ENCODE peak calls at places on chromosomes 5 and 9, in six cellular contexts. One of them, this sample, is unnamed. For H3K4me1, the result is how much of the 10 kb centered on the place peaks cover.

GRCh38 chr9:107750741-107751521 is 261.4 kb upstream of the KLF4 start:
- DNase-seq in right atrium auricular region: peak
- DNase-seq in aorta: peak
- DNase-seq in mammary epithelial cell: peak
- DNase-seq in uterus: peak
- DNase-seq in CD8-positive, alpha-beta memory T cell: no peak
- DNase-seq in this sample: peak

GRCh38 chr5:107425541-107426031 is 245.2 kb downstream of the EFNA5 start:
- DNase-seq in mammary epithelial cell: peak
- DNase-seq in uterus: no peak
- DNase-seq in right atrium auricular region: no peak
- DNase-seq in aorta: no peak
- DNase-seq in CD8-positive, alpha-beta memory T cell: no peak
- DNase-seq in this sample: peak

GRCh38 chr9:79621916-79622575 is 50.3 kb downstream of the TLE4 start:
- DNase-seq in mammary epithelial cell: no peak
- DNase-seq in right atrium auricular region: no peak
- DNase-seq in CD8-positive, alpha-beta memory T cell: no peak
- DNase-seq in uterus: no peak
- DNase-seq in aorta: no peak
- DNase-seq in this sample: no peak

GRCh38 chr9:123418052-123418430 is 62.0 kb downstream of the CRB2 start:
- DNase-seq in aorta: peak
- DNase-seq in right atrium auricular region: no peak
- DNase-seq in mammary epithelial cell: no peak
- DNase-seq in uterus: no peak
- DNase-seq in CD8-positive, alpha-beta memory T cell: no peak
- DNase-seq in this sample: no peak

GRCh38 chr5:136033848-136034247 is 5.1 kb downstream of the TGFBI start:
- DNase-seq in mammary epithelial cell: peak
- DNase-seq in aorta: no peak
- DNase-seq in uterus: no peak
- DNase-seq in right atrium auricular region: no peak
- DNase-seq in CD8-positive, alpha-beta memory T cell: no peak
- DNase-seq in this sample: peak

GRCh38 chr9:89425024-89425805 is 72.7 kb downstream of the SEMA4D start:
- DNase-seq in right atrium auricular region: no peak
- DNase-seq in uterus: no peak
- DNase-seq in mammary epithelial cell: no peak
- DNase-seq in CD8-positive, alpha-beta memory T cell: no peak
- DNase-seq in aorta: no peak
- DNase-seq in this sample: no peak

GRCh38 chr9:89455356-89455824 is 42.5 kb downstream of the SEMA4D start:
- DNase-seq in right atrium auricular region: no peak
- DNase-seq in uterus: no peak
- DNase-seq in CD8-positive, alpha-beta memory T cell: peak
- DNase-seq in aorta: peak
- DNase-seq in mammary epithelial cell: no peak
- DNase-seq in this sample: no peak

GRCh38 chr5:149337746-149338145 is 7.6 kb upstream of the GRPEL2 start:
- DNase-seq in right atrium auricular region: no peak
- DNase-seq in mammary epithelial cell: no peak
- DNase-seq in uterus: no peak
- DNase-seq in aorta: no peak
- DNase-seq in CD8-positive, alpha-beta memory T cell: no peak
- DNase-seq in this sample: no peak

GRCh38 chr5:74765201-74765600 is 1.7 kb downstream of the GFM2 start:
- DNase-seq in right atrium auricular region: no peak
- DNase-seq in uterus: no peak
- DNase-seq in CD8-positive, alpha-beta memory T cell: no peak
- DNase-seq in mammary epithelial cell: peak
- DNase-seq in aorta: no peak
- DNase-seq in this sample: no peak

GRCh38 chr5:159310492-159310891 is 19.8 kb downstream of the IL12B start:
- DNase-seq in mammary epithelial cell: peak
- DNase-seq in CD8-positive, alpha-beta memory T cell: no peak
- DNase-seq in uterus: no peak
- DNase-seq in right atrium auricular region: no peak
- DNase-seq in aorta: no peak
- DNase-seq in this sample: no peak

GRCh38 chr9:4117835-4118610 is 181.8 kb downstream of the GLIS3 start:
- DNase-seq in mammary epithelial cell: no peak
- DNase-seq in aorta: peak
- DNase-seq in CD8-positive, alpha-beta memory T cell: peak
- DNase-seq in right atrium auricular region: no peak
- DNase-seq in uterus: no peak
- DNase-seq in this sample: no peak

GRCh38 chr5:147051193-147051592 is 172.6 kb upstream of the PPP2R2B start:
- DNase-seq in CD8-positive, alpha-beta memory T cell: no peak
- DNase-seq in uterus: no peak
- DNase-seq in aorta: no peak
- DNase-seq in right atrium auricular region: no peak
- DNase-seq in mammary epithelial cell: peak
- DNase-seq in this sample: no peak

GRCh38 chr5:95730730-95731570 is at the start of gene RHOBTB3:
- DNase-seq in aorta: peak
- DNase-seq in uterus: peak
- DNase-seq in mammary epithelial cell: peak
- DNase-seq in CD8-positive, alpha-beta memory T cell: peak
- DNase-seq in right atrium auricular region: peak
- DNase-seq in this sample: peak

GRCh38 chr9:132994410-132995120 is 16.1 kb downstream of the GFI1B start:
- DNase-seq in mammary epithelial cell: peak
- DNase-seq in uterus: no peak
- DNase-seq in CD8-positive, alpha-beta memory T cell: no peak
- DNase-seq in right atrium auricular region: no peak
- DNase-seq in aorta: no peak
- DNase-seq in this sample: peak

GRCh38 chr5:116571568-116572321 is 2.9 kb downstream of the SEMA6A start:
- DNase-seq in mammary epithelial cell: no peak
- DNase-seq in aorta: no peak
- DNase-seq in uterus: no peak
- DNase-seq in right atrium auricular region: no peak
- DNase-seq in CD8-positive, alpha-beta memory T cell: no peak
- DNase-seq in this sample: no peak

GRCh38 chr9:131986576-131986975 is 93.1 kb downstream of the MED27 start:
- DNase-seq in aorta: no peak
- DNase-seq in mammary epithelial cell: no peak
- DNase-seq in uterus: no peak
- DNase-seq in CD8-positive, alpha-beta memory T cell: no peak
- DNase-seq in right atrium auricular region: no peak
- DNase-seq in this sample: no peak

GRCh38 chr5:112143684-112144083 is 275.4 kb downstream of the EPB41L4A start:
- DNase-seq in uterus: no peak
- DNase-seq in mammary epithelial cell: no peak
- DNase-seq in CD8-positive, alpha-beta memory T cell: no peak
- DNase-seq in right atrium auricular region: no peak
- DNase-seq in aorta: no peak
- DNase-seq in this sample: peak

GRCh38 chr9:126719677-126720435 is 85.0 kb upstream of the ZBTB43 start:
- DNase-seq in mammary epithelial cell: peak
- DNase-seq in CD8-positive, alpha-beta memory T cell: peak
- DNase-seq in aorta: peak
- DNase-seq in uterus: no peak
- DNase-seq in right atrium auricular region: peak
- DNase-seq in this sample: peak

GRCh38 chr5:135493406-135494180 is 41.4 kb upstream of the TIFAB start:
- DNase-seq in uterus: no peak
- DNase-seq in mammary epithelial cell: peak
- DNase-seq in CD8-positive, alpha-beta memory T cell: no peak
- DNase-seq in aorta: no peak
- DNase-seq in right atrium auricular region: peak
- DNase-seq in this sample: peak

GRCh38 chr9:93309889-93310425 is 126.0 kb downstream of the WNK2 start:
- DNase-seq in aorta: no peak
- DNase-seq in CD8-positive, alpha-beta memory T cell: no peak
- DNase-seq in uterus: no peak
- DNase-seq in mammary epithelial cell: no peak
- DNase-seq in right atrium auricular region: no peak
- DNase-seq in this sample: no peak

GRCh38 chr9:107866912-107867311 is 377.3 kb upstream of the KLF4 start:
- DNase-seq in right atrium auricular region: no peak
- DNase-seq in uterus: no peak
- DNase-seq in aorta: no peak
- DNase-seq in CD8-positive, alpha-beta memory T cell: no peak
- DNase-seq in mammary epithelial cell: no peak
- DNase-seq in this sample: peak

GRCh38 chr5:93574939-93575241 is 6.1 kb downstream of the NR2F1-AS1 start:
- DNase-seq in mammary epithelial cell: no peak
- DNase-seq in CD8-positive, alpha-beta memory T cell: no peak
- DNase-seq in right atrium auricular region: no peak
- DNase-seq in uterus: no peak
- DNase-seq in aorta: no peak
- DNase-seq in this sample: no peak

GRCh38 chr9:35842795-35843194 is 13.8 kb downstream of the TMEM8B start:
- DNase-seq in aorta: no peak
- DNase-seq in right atrium auricular region: no peak
- DNase-seq in uterus: no peak
- DNase-seq in mammary epithelial cell: no peak
- DNase-seq in CD8-positive, alpha-beta memory T cell: no peak
- DNase-seq in this sample: no peak
- H3K4me1 ChIP-seq in aorta: under half
- H3K4me1 ChIP-seq in right atrium auricular region: under half
- H3K4me1 ChIP-seq in uterus: under half
- H3K4me1 ChIP-seq in mammary epithelial cell: under half
- H3K4me1 ChIP-seq in CD8-positive, alpha-beta memory T cell: under half
- H3K4me1 ChIP-seq in this sample: under half

GRCh38 chr5:67165524-67166459 is 30.8 kb downstream of the CD180 start:
- DNase-seq in aorta: peak
- DNase-seq in uterus: peak
- DNase-seq in right atrium auricular region: peak
- DNase-seq in mammary epithelial cell: peak
- DNase-seq in CD8-positive, alpha-beta memory T cell: peak
- DNase-seq in this sample: peak
- H3K4me3 ChIP-seq in aorta: no peak
- H3K4me3 ChIP-seq in uterus: no peak
- H3K4me3 ChIP-seq in right atrium auricular region: peak
- H3K4me3 ChIP-seq in mammary epithelial cell: no peak
- H3K4me3 ChIP-seq in CD8-positive, alpha-beta memory T cell: peak
- H3K4me3 ChIP-seq in this sample: peak

GRCh38 chr9:129481424-129481823 is 139.5 kb downstream of the C9orf50 start:
- DNase-seq in CD8-positive, alpha-beta memory T cell: no peak
- DNase-seq in right atrium auricular region: no peak
- DNase-seq in aorta: no peak
- DNase-seq in mammary epithelial cell: no peak
- DNase-seq in uterus: no peak
- DNase-seq in this sample: no peak

GRCh38 chr9:129484325-129485000 is 136.4 kb downstream of the C9orf50 start:
- DNase-seq in right atrium auricular region: no peak
- DNase-seq in mammary epithelial cell: no peak
- DNase-seq in CD8-positive, alpha-beta memory T cell: no peak
- DNase-seq in aorta: no peak
- DNase-seq in uterus: no peak
- DNase-seq in this sample: no peak

GRCh38 chr9:129481824-129482511 is 138.9 kb downstream of the C9orf50 start:
- DNase-seq in uterus: peak
- DNase-seq in mammary epithelial cell: no peak
- DNase-seq in aorta: peak
- DNase-seq in CD8-positive, alpha-beta memory T cell: no peak
- DNase-seq in right atrium auricular region: no peak
- DNase-seq in this sample: peak

GRCh38 chr9:129483467-129484324 is 137.2 kb downstream of the C9orf50 start:
- DNase-seq in uterus: peak
- DNase-seq in right atrium auricular region: peak
- DNase-seq in mammary epithelial cell: peak
- DNase-seq in CD8-positive, alpha-beta memory T cell: no peak
- DNase-seq in aorta: peak
- DNase-seq in this sample: peak

DNA sequence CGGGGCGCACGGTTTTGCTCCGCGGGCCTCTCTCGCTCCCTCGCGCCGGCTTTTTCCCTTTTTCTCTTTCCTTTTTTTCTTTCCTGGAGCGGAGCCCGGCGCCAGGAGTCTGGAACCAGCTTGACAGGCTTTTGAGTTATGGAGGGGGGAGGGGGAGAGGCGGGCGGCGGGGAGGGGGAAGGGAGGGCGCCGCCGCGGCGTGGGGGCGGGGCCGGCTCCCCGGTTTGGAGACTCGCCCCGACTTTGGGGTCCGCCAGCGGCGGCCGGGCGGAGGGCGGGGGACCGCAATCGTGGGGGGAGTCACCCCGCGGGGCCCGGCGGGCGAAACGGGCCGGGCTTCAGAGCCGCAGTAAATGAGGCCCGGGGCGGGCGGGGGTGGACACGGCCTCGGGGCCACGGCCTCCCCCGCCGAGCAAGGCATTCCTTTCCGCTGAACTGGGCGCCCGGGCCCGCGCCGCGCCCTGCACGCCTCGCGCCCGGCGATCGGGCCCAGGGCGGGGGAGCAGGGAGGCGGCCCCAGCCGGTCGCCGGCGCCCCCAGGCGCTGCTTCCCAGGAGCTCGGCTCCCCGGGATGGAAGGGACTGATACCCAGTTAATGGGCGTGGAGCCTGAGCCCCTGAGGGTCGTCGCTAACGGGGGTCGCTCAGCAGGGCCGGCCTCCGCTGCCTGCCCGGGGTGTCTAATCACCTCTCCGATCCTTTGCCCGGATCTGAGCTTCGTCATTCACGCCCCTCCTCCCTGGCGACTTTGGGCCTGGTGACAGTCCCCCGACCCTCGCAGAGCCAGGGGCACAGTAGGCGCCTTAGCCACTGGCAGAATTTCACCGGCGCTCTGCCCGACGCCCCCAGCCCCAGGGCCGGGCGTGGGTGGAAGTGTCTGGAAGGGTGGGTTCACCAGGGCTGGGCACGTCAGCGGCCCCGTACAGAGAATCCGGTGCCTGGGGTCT is 138.1 kb downstream of the C9orf50 start:
- DNase-seq in right atrium auricular region: peak
- DNase-seq in uterus: peak
- DNase-seq in CD8-positive, alpha-beta memory T cell: peak
- DNase-seq in aorta: peak
- DNase-seq in mammary epithelial cell: peak
- DNase-seq in this sample: peak
- H3K4me1 ChIP-seq in right atrium auricular region: half or more
- H3K4me1 ChIP-seq in uterus: under half
- H3K4me1 ChIP-seq in CD8-positive, alpha-beta memory T cell: under half
- H3K4me1 ChIP-seq in aorta: under half
- H3K4me1 ChIP-seq in mammary epithelial cell: under half
- H3K4me1 ChIP-seq in this sample: half or more

GRCh38 chr9:24297931-24298330 is 247.8 kb downstream of the IZUMO3 start:
- DNase-seq in uterus: no peak
- DNase-seq in right atrium auricular region: no peak
- DNase-seq in CD8-positive, alpha-beta memory T cell: no peak
- DNase-seq in mammary epithelial cell: no peak
- DNase-seq in aorta: no peak
- DNase-seq in this sample: no peak

GRCh38 chr9:24296124-24296523 is 249.6 kb downstream of the IZUMO3 start:
- DNase-seq in CD8-positive, alpha-beta memory T cell: no peak
- DNase-seq in right atrium auricular region: no peak
- DNase-seq in mammary epithelial cell: no peak
- DNase-seq in uterus: no peak
- DNase-seq in aorta: no peak
- DNase-seq in this sample: no peak

GRCh38 chr9:24293391-24293790 is 252.3 kb downstream of the IZUMO3 start:
- DNase-seq in aorta: no peak
- DNase-seq in mammary epithelial cell: no peak
- DNase-seq in CD8-positive, alpha-beta memory T cell: no peak
- DNase-seq in uterus: no peak
- DNase-seq in right atrium auricular region: no peak
- DNase-seq in this sample: no peak
- H3K4me3 ChIP-seq in aorta: no peak
- H3K4me3 ChIP-seq in mammary epithelial cell: no peak
- H3K4me3 ChIP-seq in CD8-positive, alpha-beta memory T cell: no peak
- H3K4me3 ChIP-seq in uterus: no peak
- H3K4me3 ChIP-seq in right atrium auricular region: no peak
- H3K4me3 ChIP-seq in this sample: no peak

This sample was measured in adipocyte.